ENCODE peak calls at places on chromosomes 16 and 17, in ten cellular contexts. L is gastrocnemius medialis; B is bronchial epithelial cell; Z is RWPE1; Q is AG10803; A is PC-3; X is GM12864; S is cardiac septum; C is ELR; J is stimulated activated CD4-positive, alpha-beta T cell treated with anti-CD3 and anti-CD28 coated beads, Interleukin-2, amount 100 ng/mL, for 48 hours. R is an unnamed sample.
A peak's percentile ranks its signal among the peaks of the same experiment; 100 is the strongest.

GRCh38 chr16:2808181-2808580 is 8.9 kb upstream of the PRSS21 start:
- DNase-seq in Z (no peak), B (no peak), C (no peak), A (no peak), X (no peak), J (no peak), L (no peak), S (no peak), Q (no peak), R (no peak)

GRCh38 chr16:58426095-58426494 is 33.8 kb downstream of the GINS3 start:
- DNase-seq in C (no peak), A (no peak), B (no peak), Z (no peak), J (no peak), Q (no peak), S (no peak), X (peak; percentile 26), L (no peak), R (no peak)

GRCh38 chr17:80561541-80562114 is 17.0 kb downstream of the RPTOR start:
- DNase-seq in A (no peak), Z (no peak), X (no peak), B (no peak), L (no peak), Q (no peak), C (peak; percentile 27), J (no peak), S (no peak), R (no peak)

GRCh38 chr17:63997341-63998048 is 656 bp upstream of the PRR29 start:
- DNase-seq in L (no peak), J (no peak), X (no peak), Z (no peak), Q (no peak), S (no peak), B (no peak), A (no peak), C (no peak), R (no peak)

GRCh38 chr17:41421116-41421515 is 3.3 kb downstream of the KRT37 start:
- DNase-seq in A (peak; percentile 71), J (no peak), X (no peak), Q (peak; percentile 48), S (no peak), Z (peak; percentile 70), L (no peak), B (peak; percentile 91), C (peak; percentile 72), R (peak; percentile 95)

GRCh38 chr16:15482068-15482747 is 47.8 kb downstream of the BMERB1 start:
- DNase-seq in X (no peak), Z (peak; percentile 96), Q (peak; percentile 92), C (peak; percentile 97), S (no peak), L (peak; percentile 15), J (peak; percentile 45), B (peak; percentile 100), A (peak; percentile 94), R (peak; percentile 98)

GRCh38 chr16:59566446-59566845 is 832.3 kb upstream of the GOT2 start:
- DNase-seq in J (no peak), Q (peak; percentile 25), C (no peak), S (no peak), X (no peak), A (no peak), Z (no peak), L (no peak), B (no peak), R (no peak)

GRCh38 chr17:4199818-4200402 is 56.9 kb downstream of the CYB5D2 start:
- DNase-seq in X (no peak), Q (peak; percentile 34), C (peak; percentile 73), L (no peak), B (peak; percentile 21), A (peak; percentile 39), J (peak; percentile 28), Z (peak; percentile 42), S (no peak), R (peak; percentile 13)

GRCh38 chr16:16864536-16864935 is 485.6 kb downstream of the NPIPA7 start:
- DNase-seq in Q (no peak), L (no peak), A (no peak), X (no peak), C (no peak), Z (no peak), B (no peak), J (no peak), S (no peak), R (no peak)

GRCh38 chr17:66373944-66374817 is 71.8 kb downstream of the PRKCA start:
- DNase-seq in S (no peak), L (no peak), B (no peak), J (no peak), C (no peak), X (no peak), Z (no peak), A (no peak), Q (no peak), R (no peak)

GRCh38 chr16:65308506-65308905 is 186.6 kb upstream of the CDH11 start:
- DNase-seq in Q (no peak), X (no peak), J (no peak), Z (no peak), S (no peak), L (no peak), B (no peak), C (no peak), A (no peak), R (no peak)

GRCh38 chr17:13550291-13550690 is 51.4 kb downstream of the HS3ST3A1 start:
- DNase-seq in S (no peak), B (no peak), C (peak; percentile 72), Z (no peak), X (no peak), J (no peak), A (peak; percentile 42), Q (no peak), L (no peak), R (peak; percentile 48)

GRCh38 chr16:741986-742629 is 1.3 kb upstream of the CIAO3 start:
- DNase-seq in Q (no peak), B (no peak), C (no peak), A (no peak), X (no peak), Z (no peak), S (no peak), J (no peak), L (no peak), R (no peak)

GRCh38 chr16:67370686-67371085 is 22.6 kb downstream of the TPPP3 start:
- DNase-seq in Z (no peak), B (no peak), J (no peak), Q (no peak), C (no peak), A (no peak), X (no peak), S (no peak), L (no peak), R (no peak)

GRCh38 chr16:72501739-72502653 is 330.0 kb upstream of the PMFBP1 start:
- DNase-seq in S (no peak), B (peak; percentile 67), Q (peak; percentile 78), A (peak; percentile 69), C (peak; percentile 75), J (peak; percentile 19), L (no peak), X (peak; percentile 31), Z (peak; percentile 57), R (peak; percentile 39)

GRCh38 chr17:1143573-1143972 is 36.2 kb downstream of the ABR start:
- DNase-seq in X (no peak), A (no peak), S (no peak), J (no peak), Z (no peak), B (no peak), C (no peak), L (no peak), Q (no peak), R (no peak)

GRCh38 chr17:51850206-51850605 is 308.3 kb downstream of the CA10 start:
- DNase-seq in X (no peak), A (peak; percentile 50), Q (no peak), L (no peak), J (no peak), Z (no peak), S (no peak), C (peak; percentile 1), B (no peak), R (no peak)

GRCh38 chr17:30922235-30922993 is 669 bp downstream of the ADAP2 start:
- DNase-seq in J (no peak), Q (no peak), L (no peak), X (no peak), S (no peak), A (no peak), C (peak; percentile 10), Z (no peak), B (no peak), R (no peak)

GRCh38 chr17:4949321-4950074 is 1.2 kb upstream of the PFN1 start:
- DNase-seq in Q (peak; percentile 65), A (peak; percentile 74), L (peak; percentile 79), B (peak; percentile 58), C (peak; percentile 79), X (peak; percentile 89), S (peak; percentile 87), Z (peak; percentile 79), J (peak; percentile 70), R (peak; percentile 83)

GRCh38 chr16:379961-380836 is 1.6 kb downstream of the PGAP6 start:
- DNase-seq in X (no peak), Q (no peak), S (no peak), C (no peak), A (no peak), J (no peak), L (no peak), B (no peak), Z (no peak), R (no peak)

GRCh38 chr17:49315974-49316570 is 46.0 kb downstream of the ZNF652 start:
- DNase-seq in J (no peak), B (no peak), C (peak; percentile 59), Z (no peak), S (no peak), X (no peak), Q (no peak), L (no peak), A (peak; percentile 60), R (no peak)

GRCh38 chr17:75840779-75841123 is 3.5 kb downstream of the UNC13D start:
- DNase-seq in S (no peak), L (no peak), B (no peak), Z (no peak), Q (no peak), A (no peak), C (no peak), J (no peak), X (no peak), R (no peak)

GRCh38 chr16:67470314-67470713 is 10.6 kb downstream of the ATP6V0D1 start:
- DNase-seq in Z (no peak), B (no peak), S (peak; percentile 89), A (no peak), X (no peak), L (peak; percentile 96), J (no peak), C (no peak), Q (peak; percentile 47), R (no peak)

GRCh38 chr17:12445331-12445730 is 220.4 kb upstream of the MYOCD start:
- DNase-seq in B (peak; percentile 23), L (no peak), Q (no peak), J (no peak), A (no peak), S (no peak), C (peak; percentile 0), Z (no peak), X (no peak), R (no peak)

GRCh38 chr17:79942011-79942405 is 93.7 kb downstream of the TBC1D16 start:
- DNase-seq in X (no peak), L (no peak), J (no peak), Q (no peak), A (no peak), C (no peak), B (no peak), Z (no peak), S (no peak), R (no peak)

GRCh38 chr16:58563235-58563634 is 47.9 kb downstream of the SETD6 start:
- DNase-seq in J (no peak), X (no peak), B (peak; percentile 79), Q (peak; percentile 59), S (no peak), L (no peak), Z (peak; percentile 53), C (peak; percentile 83), A (peak; percentile 74), R (peak; percentile 65)

GRCh38 chr17:78618264-78619066 is 41.3 kb upstream of the DNAH17 start:
- DNase-seq in A (no peak), S (no peak), Q (no peak), B (no peak), L (peak; percentile 25), C (no peak), Z (no peak), X (no peak), J (no peak), R (no peak)

GRCh38 chr17:14621826-14622621 is 321.1 kb downstream of the HS3ST3B1 start:
- DNase-seq in J (no peak), Z (no peak), S (no peak), C (no peak), Q (no peak), B (no peak), L (no peak), X (no peak), A (no peak), R (no peak)

R was measured in mammary epithelial cell.